ENCODE peak calls at places on chromosomes 4 and X, in six cellular contexts. L, K, U, C, V and D are unnamed samples.

GRCh38 chrX:14030248-14030592 is 528 bp upstream of the GEMIN8 start:
- DNase-seq in L (no peak), K (no peak), U (peak), C (no peak), V (no peak), D (peak)

GRCh38 chr4:97759785-97760184 is 383.5 kb downstream of the STPG2 start:
- DNase-seq in L (no peak), K (no peak), U (no peak), C (no peak), V (no peak), D (no peak)

GRCh38 chr4:87363552-87363951 is 27.4 kb downstream of the HSD17B11 start:
- DNase-seq in L (no peak), K (no peak), U (peak), C (no peak), V (no peak), D (no peak)

GRCh38 chr4:95304898-95305297 is 243.9 kb downstream of the UNC5C start:
- DNase-seq in L (no peak), K (no peak), U (peak), C (no peak), V (no peak), D (peak)

GRCh38 chr4:152896819-152897218 is 39.3 kb upstream of the FHDC1 start:
- DNase-seq in L (no peak), K (no peak), U (no peak), C (no peak), V (no peak), D (peak)

GRCh38 chrX:118356154-118356701 is 10.3 kb downstream of the WDR44 start:
- DNase-seq in L (no peak), K (no peak), U (peak), C (no peak), V (no peak), D (no peak)

GRCh38 chrX:69068295-69069085 is 96.8 kb downstream of the PJA1 start:
- DNase-seq in L (no peak), K (no peak), U (no peak), C (no peak), V (no peak), D (no peak)

GRCh38 chr4:67996127-67996526 is 32.8 kb upstream of the TMPRSS11A start:
- DNase-seq in L (no peak), K (no peak), U (peak), C (no peak), V (no peak), D (no peak)

GRCh38 chr4:89363156-89363555 is 55.6 kb upstream of the GPRIN3 start:
- DNase-seq in L (no peak), K (no peak), U (no peak), C (no peak), V (no peak), D (no peak)

GRCh38 chrX:130082244-130083106 is 27.8 kb downstream of the ELF4 start:
- DNase-seq in L (peak), K (no peak), U (no peak), C (no peak), V (no peak), D (no peak)

GRCh38 chrX:110002300-110003166 is at the start of gene TMEM164:
- DNase-seq in L (peak), K (peak), U (peak), C (peak), V (peak), D (peak)

GRCh38 chr4:168765726-168766125 is 244.3 kb downstream of the CBR4 start:
- DNase-seq in L (no peak), K (no peak), U (peak), C (no peak), V (peak), D (peak)

GRCh38 chr4:39883645-39884044 is 94.1 kb downstream of the PDS5A start:
- DNase-seq in L (no peak), K (no peak), U (peak), C (no peak), V (no peak), D (no peak)

GRCh38 chr4:109164011-109164410 is 138.4 kb downstream of the COL25A1 start:
- DNase-seq in L (no peak), K (no peak), U (no peak), C (no peak), V (no peak), D (peak)

GRCh38 chr4:107930821-107931774 is at the start of gene CYP2U1:
- DNase-seq in L (peak), K (peak), U (peak), C (no peak), V (peak), D (peak)
- TF ChIP-seq CTCF in L (no peak), K (peak), U (no peak), C (no peak), V (peak), D (no peak)

DNA sequence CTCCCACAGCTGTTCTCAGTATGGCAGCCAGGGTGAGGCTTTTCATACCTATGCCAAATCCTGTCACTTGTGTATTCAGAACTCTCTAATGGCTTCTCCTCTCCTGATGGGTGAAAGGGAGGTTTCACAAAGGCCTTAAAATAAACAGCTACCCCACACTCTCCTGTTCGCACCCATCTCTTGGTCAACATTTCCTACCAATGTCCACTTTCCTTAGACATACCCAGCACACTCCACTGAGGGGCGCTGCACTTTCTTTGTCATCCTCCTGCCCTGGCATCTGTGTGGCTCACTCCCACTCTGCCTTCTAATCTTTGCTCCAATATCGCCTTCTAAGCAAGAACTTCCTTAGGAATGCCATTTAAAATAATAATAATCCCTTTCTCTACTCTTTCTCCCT is 313.3 kb downstream of the PPP3CA start:
- DNase-seq in L (no peak), K (no peak), U (no peak), C (no peak), V (no peak), D (no peak)
- TF ChIP-seq CTCF in L (no peak), K (no peak), U (no peak), C (no peak), V (no peak), D (no peak)

GRCh38 chr4:110516106-110516922 is 40.4 kb downstream of the ENPEP start:
- DNase-seq in L (peak), K (peak), U (peak), C (no peak), V (peak), D (peak)

GRCh38 chr4:110514889-110515479 is 39.0 kb downstream of the ENPEP start:
- DNase-seq in L (no peak), K (no peak), U (peak), C (no peak), V (peak), D (peak)

GRCh38 chr4:110515676-110516075 is 39.7 kb downstream of the ENPEP start:
- DNase-seq in L (no peak), K (no peak), U (peak), C (no peak), V (no peak), D (peak)

GRCh38 chr4:110518889-110519490 is 43.0 kb downstream of the ENPEP start:
- DNase-seq in L (no peak), K (peak), U (peak), C (no peak), V (no peak), D (peak)
- TF ChIP-seq CTCF in L (no peak), K (peak), U (peak), C (peak), V (peak), D (peak)

DNA sequence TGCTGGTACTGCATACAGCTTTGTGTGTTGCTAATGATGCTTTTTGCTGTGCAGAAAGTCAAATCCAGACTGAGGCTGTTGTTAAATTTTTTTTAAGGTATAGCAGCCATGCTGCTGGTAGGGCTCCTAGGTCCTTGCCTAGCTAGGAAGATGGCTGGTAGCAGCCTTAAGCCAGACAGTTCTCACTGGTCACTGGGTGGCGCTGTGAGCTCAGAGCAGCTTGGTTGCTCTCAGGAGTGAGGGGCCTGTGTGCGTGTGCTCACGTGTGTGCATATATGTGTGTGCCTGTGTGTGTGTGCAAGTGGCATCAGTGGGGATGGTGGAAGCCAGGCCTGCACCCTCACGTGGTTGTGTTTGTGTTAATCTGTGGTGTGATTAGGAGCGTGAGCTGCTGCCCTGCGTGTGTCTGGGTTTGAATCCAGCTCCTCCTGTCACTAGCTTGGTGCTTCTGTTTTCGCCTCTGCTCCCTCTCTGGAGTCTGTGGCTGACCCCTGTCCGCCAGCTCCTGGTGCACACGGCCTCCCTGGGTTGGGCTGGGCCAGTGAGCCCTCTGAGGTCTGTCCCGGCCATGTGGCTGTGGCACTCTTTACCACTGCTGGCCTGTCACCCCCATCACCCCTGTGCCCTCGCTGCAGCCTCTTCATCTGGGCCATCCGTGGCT is 46.1 kb downstream of the SORCS2 start:
- DNase-seq in L (no peak), K (no peak), U (no peak), C (no peak), V (no peak), D (no peak)
- TF ChIP-seq CTCF in L (no peak), K (no peak), U (no peak), C (peak), V (no peak), D (no peak)

DNA sequence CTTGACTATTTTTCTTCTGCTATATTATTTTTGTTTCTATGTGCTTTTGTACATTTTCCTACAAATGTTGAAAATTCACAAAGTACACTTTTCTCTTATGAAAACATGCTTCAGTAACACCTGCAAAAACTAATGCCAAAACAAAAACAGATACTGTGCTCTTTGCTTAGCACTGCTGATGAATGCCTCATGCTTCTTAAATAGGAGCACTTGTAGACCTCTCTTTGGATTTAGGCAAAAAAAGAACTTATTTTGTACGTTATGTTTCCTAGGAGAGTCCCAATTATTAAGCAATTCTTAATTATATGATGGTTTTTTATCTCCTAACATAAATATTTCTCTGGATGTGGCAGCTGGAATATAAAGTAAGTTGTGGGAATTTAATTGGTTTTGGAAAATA is 285.0 kb upstream of the ARSJ start:
- DNase-seq in L (no peak), K (no peak), U (no peak), C (no peak), V (no peak), D (no peak)
- TF ChIP-seq CTCF in L (no peak), K (no peak), U (no peak), C (no peak), V (no peak), D (no peak)

DNA sequence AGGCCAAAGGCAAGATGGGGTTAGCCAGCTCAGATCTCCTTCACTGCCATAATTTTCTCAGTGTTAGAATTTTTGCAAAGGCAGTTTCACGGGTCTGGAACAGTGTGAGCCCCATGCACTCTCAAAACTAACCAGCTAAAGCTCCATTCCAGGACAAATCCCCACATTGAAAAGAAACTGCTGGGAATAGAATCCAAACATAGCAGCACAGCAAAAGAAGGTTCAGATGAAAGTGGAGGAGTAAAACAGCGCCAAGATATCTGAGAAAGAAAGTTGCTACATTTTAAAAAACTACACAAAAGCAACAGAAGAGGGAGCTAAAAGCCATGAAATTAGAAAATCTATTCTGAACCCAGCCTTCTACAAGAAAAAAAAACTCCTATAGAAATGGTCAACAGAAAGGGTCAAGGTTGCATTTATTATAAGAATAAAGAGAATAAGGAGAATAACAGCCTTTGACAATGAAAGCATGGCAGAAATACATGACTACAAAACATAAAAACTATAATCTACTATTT is 39.6 kb upstream of the SLC7A3 start:
- DNase-seq in L (no peak), K (no peak), U (peak), C (no peak), V (peak), D (peak)
- TF ChIP-seq CTCF in L (no peak), K (no peak), U (peak), C (no peak), V (peak), D (peak)

DNA sequence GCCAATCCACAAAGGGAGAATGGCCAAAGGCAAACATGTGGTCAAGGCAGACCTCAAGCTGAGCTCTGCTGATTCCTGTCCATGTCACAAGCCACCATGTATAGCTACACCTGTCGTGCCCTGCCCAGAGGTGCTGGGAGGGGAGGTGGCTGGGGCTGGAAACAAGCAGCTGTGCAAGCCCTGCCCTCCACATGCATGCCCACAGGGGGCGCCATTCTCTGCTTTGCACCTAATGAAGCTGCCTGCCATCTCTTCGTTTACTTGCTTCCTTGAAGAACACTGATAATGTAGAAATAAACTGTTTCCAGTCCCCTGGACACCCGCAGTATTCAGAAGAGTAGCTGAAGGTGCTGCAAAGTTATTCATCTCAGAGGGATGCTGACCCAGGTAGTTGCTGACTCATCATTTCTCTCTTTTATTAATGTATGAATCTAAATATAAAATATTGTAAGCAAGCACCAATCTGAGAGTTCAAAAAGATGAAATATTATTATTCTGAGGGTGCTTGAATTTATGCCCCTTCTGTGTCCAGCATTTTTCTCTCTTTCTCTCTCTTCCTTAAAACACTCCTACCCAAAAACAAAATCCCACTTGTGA is 278.6 kb downstream of the ADGRA3 start:
- DNase-seq in L (no peak), K (no peak), U (no peak), C (no peak), V (no peak), D (peak)
- TF ChIP-seq CTCF in L (no peak), K (peak), U (peak), C (peak), V (no peak), D (peak)